ENCODE peak calls at places on chromosomes 5 and 9, in eight cellular contexts. S is AG04450, D is ovary, P is type B pancreatic cell, T is kidney epithelial cell, R is spleen, Y is hepatocyte, B is bronchial epithelial cell. N is an unnamed sample.

GRCh38 chr5:27682600-27682999 is 644.2 kb upstream of the CDH9 start:
- DNase-seq in S (no peak), D (no peak), P (no peak), T (no peak), R (no peak), Y (peak), B (peak), N (peak)

GRCh38 chr9:111036068-111036789 is 2.0 kb downstream of the LPAR1 start:
- DNase-seq in S (no peak), D (peak), P (peak), T (no peak), R (peak), Y (peak), B (peak), N (no peak)

GRCh38 chr5:157107508-157107907 is 1.3 kb downstream of the HAVCR2 start:
- DNase-seq in S (no peak), D (no peak), P (no peak), T (no peak), R (no peak), Y (no peak), B (no peak), N (no peak)

GRCh38 chr5:116497648-116498047 is 77.0 kb downstream of the SEMA6A start:
- DNase-seq in S (no peak), D (no peak), P (no peak), T (no peak), R (no peak), Y (no peak), B (no peak), N (no peak)

GRCh38 chr9:32992596-32993238 is 8.7 kb downstream of the APTX start:
- DNase-seq in S (no peak), D (no peak), P (no peak), T (no peak), R (no peak), Y (no peak), B (peak), N (no peak)

GRCh38 chr9:129131300-129132145 is 20.3 kb downstream of the PTPA start:
- DNase-seq in S (no peak), D (peak), P (peak), T (no peak), R (peak), Y (peak), B (peak), N (peak)

GRCh38 chr5:154473581-154474266 is 4.3 kb downstream of the HAND1 start:
- DNase-seq in S (no peak), D (no peak), P (no peak), T (no peak), R (no peak), Y (no peak), B (no peak), N (no peak)

GRCh38 chr5:150065886-150066285 is 20.5 kb downstream of the CSF1R start:
- DNase-seq in S (no peak), D (no peak), P (no peak), T (no peak), R (peak), Y (no peak), B (no peak), N (no peak)

GRCh38 chr9:108333406-108334031 is 522.3 kb downstream of the ACTL7B start:
- DNase-seq in S (no peak), D (no peak), P (no peak), T (no peak), R (no peak), Y (peak), B (no peak), N (no peak)

GRCh38 chr5:88719434-88719833 is 163.6 kb downstream of the MEF2C start:
- DNase-seq in S (no peak), D (no peak), P (no peak), T (no peak), R (no peak), Y (no peak), B (no peak), N (no peak)

GRCh38 chr5:97914483-97914882 is 731.4 kb upstream of the RIOK2 start:
- DNase-seq in S (no peak), D (no peak), P (no peak), T (no peak), R (no peak), Y (no peak), B (no peak), N (no peak)

GRCh38 chr9:137812356-137813023 is 65.1 kb upstream of the CACNA1B start:
- DNase-seq in S (no peak), D (no peak), P (no peak), T (no peak), R (no peak), Y (no peak), B (no peak), N (no peak)

GRCh38 chr9:115000217-115000639 is 69.8 kb upstream of the TNFSF8 start:
- DNase-seq in S (no peak), D (no peak), P (no peak), T (no peak), R (no peak), Y (no peak), B (peak), N (peak)

GRCh38 chr9:95504053-95504963 is 12.5 kb downstream of the PTCH1 start:
- DNase-seq in S (no peak), D (no peak), P (no peak), T (no peak), R (no peak), Y (peak), B (peak), N (peak)

GRCh38 chr5:124234022-124234899 is 512.2 kb downstream of the ZNF608 start:
- DNase-seq in S (no peak), D (no peak), P (no peak), T (no peak), R (no peak), Y (no peak), B (no peak), N (no peak)

GRCh38 chr5:180792287-180792964 is 10.2 kb downstream of the MGAT1 start:
- DNase-seq in S (no peak), D (no peak), P (no peak), T (no peak), R (peak), Y (no peak), B (no peak), N (no peak)

GRCh38 chr9:86644315-86645034 is 290.3 kb upstream of the TUT7 start:
- DNase-seq in S (no peak), D (no peak), P (no peak), T (no peak), R (no peak), Y (no peak), B (no peak), N (no peak)

GRCh38 chr5:109844148-109844547 is 154.4 kb downstream of the MAN2A1 start:
- DNase-seq in S (no peak), D (no peak), P (no peak), T (no peak), R (no peak), Y (no peak), B (no peak), N (no peak)
- TF ChIP-seq CTCF in S (peak), D (no peak), P (peak), T (peak), R (no peak), Y (no peak), B (no peak), N (peak)

DNA sequence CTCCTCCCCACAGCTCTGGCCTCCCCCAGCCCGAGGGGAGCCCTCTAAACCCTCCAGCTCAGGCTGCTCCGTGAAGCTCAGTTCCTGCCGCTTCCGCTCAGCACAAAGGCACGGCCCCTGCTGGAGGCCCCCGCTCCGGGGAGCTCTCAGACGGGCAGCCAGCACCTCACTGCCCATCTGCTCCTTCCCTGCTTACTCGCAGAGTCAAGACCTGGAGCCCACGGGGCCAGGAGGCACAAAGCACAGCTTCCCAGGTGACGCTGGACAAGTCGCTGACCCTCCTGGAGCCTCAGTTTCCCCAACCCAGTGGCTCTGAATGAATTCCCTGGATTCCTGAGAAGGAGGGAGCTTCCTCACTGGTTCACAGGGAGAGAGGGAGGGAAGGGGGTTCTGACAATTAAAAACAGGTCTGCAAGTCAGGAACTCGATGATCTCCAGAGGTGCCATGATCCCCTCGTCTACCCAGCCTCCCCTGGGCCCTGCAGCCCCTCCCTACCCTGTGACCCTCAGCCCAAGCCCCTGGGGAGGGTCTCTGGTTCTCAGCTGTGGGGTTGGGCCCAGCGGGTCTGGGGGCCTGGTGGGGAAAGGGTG is 36.2 kb downstream of the VAV2 start:
- DNase-seq in S (no peak), D (peak), P (no peak), T (no peak), R (peak), Y (peak), B (no peak), N (no peak)
- TF ChIP-seq CTCF in S (peak), D (no peak), P (peak), T (peak), R (no peak), Y (peak), B (no peak), N (no peak)

DNA sequence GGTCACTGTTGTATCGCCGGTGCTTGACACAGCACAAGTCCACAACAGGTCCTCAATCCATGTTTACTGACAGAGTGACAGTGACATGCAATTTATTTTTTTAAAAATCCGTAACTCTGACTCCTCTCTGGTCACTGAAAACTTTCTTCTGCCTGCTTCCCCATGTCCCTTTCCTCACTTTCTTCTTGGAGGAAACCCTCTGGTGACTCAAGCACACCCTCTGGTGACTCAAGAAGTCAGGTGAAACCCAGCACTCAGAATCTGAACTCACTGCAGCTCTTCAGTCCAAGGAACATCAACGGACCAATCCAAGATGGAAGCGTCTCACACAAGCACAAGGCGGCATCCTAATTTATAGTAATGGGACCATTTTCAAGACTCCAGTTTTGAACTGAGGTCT is 245.9 kb downstream of the FSTL4 start:
- DNase-seq in S (no peak), D (no peak), P (no peak), T (no peak), R (no peak), Y (no peak), B (peak), N (peak)
- TF ChIP-seq CTCF in S (no peak), D (no peak), P (no peak), T (no peak), R (no peak), Y (no peak), B (peak), N (no peak)

GRCh38 chr5:163458778-163459405 is 1.0 kb downstream of the NUDCD2 start:
- DNase-seq in S (no peak), D (no peak), P (no peak), T (no peak), R (no peak), Y (no peak), B (no peak), N (peak)

GRCh38 chr5:163459465-163459887 is 426 bp downstream of the NUDCD2 start:
- DNase-seq in S (no peak), D (no peak), P (no peak), T (no peak), R (no peak), Y (no peak), B (peak), N (no peak)

GRCh38 chr5:163460562-163461176 is at the start of gene HMMR:
- DNase-seq in S (no peak), D (no peak), P (no peak), T (no peak), R (no peak), Y (peak), B (peak), N (peak)

GRCh38 chr5:163463063-163463435 is 2.6 kb downstream of the HMMR start:
- DNase-seq in S (no peak), D (no peak), P (no peak), T (no peak), R (no peak), Y (no peak), B (no peak), N (no peak)

DNA sequence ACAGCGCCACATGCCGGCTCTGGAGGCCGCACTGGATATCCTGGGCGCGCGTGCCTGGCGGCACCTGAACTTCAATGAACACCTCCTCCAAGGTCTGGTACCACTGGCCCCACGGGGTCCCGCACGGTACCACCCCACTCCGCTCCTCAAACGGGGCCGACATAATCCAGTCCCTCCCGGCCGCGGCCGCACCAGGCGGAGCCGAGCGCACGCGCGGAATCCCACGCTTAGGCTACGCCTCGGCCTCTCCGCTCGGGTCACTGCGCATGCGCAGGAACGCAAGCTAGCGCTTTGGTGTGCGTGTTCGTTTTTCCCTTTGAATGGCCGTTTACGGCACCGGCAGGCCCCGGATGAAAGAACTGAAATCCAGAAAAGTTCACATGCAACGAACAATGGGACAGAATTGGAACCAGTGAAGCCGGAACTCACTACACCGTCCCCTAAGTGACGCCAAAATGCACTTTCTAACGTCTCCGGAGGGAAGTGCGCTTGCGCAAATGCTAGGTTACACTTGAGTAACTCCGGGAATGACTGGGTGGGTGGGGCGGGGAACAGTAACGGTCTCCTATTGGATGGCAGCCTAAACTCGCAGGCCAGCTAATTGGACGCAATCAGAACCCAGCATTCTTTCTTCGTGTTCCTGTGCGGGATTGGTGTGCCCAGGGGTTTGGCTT is at the start of gene NUDCD2:
- DNase-seq in S (peak), D (peak), P (peak), T (peak), R (peak), Y (peak), B (peak), N (peak)
- TF ChIP-seq CTCF in S (peak), D (peak), P (peak), T (peak), R (peak), Y (peak), B (peak), N (peak)

GRCh38 chr5:15459200-15459599 is 40.8 kb upstream of the FBXL7 start:
- DNase-seq in S (no peak), D (no peak), P (no peak), T (no peak), R (no peak), Y (no peak), B (no peak), N (no peak)

DNA sequence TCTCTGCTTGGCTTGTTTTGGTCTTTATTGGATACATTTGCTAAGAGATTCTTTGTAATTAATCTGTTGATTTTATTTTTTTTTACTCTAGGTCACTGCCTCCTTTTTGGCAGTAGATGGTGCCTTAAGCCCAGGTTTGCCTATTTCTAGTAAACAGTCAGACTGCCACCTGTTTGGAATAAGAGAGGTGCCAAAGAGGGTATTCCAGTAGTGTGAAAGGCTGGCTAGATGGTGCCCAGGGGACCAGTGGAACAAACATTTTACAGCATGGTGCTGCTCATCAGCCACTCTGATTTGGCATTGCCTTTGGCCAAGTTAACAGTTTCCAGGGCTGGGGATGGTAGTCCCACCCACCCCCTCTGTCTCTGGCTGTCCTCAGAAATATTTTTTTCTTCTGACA is 36.7 kb upstream of the FBXL7 start:
- DNase-seq in S (peak), D (no peak), P (no peak), T (no peak), R (no peak), Y (no peak), B (peak), N (no peak)
- TF ChIP-seq CTCF in S (peak), D (no peak), P (peak), T (peak), R (peak), Y (peak), B (peak), N (peak)

DNA sequence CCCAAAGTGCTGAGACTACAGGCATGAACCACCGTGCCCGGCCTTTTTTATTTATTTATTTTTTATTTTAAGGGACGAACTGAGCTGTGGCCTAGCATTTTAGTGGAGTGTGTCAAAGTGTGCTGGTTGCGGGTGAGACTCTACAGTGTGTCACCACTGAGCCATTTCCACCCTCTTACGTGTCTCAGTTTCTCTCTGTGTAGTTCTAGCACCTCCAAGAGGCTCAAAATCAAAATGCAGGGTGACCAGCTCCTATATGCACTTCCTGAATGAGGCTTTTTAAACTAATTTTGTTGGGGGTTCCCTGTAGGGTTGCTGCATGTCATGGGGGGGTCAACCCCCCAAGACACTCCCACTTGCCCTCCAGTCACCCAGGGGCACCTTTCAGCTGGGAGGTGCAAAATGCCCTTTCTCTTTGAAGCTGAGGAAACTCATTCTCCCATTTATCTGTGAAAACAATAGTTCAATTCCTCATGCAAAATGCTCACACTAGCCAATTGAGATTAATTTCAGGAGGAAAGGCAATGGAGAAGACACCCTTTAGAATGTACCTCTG is 69.3 kb downstream of the COL15A1 start:
- DNase-seq in S (no peak), D (no peak), P (no peak), T (no peak), R (no peak), Y (no peak), B (no peak), N (no peak)
- TF ChIP-seq CTCF in S (peak), D (no peak), P (no peak), T (no peak), R (no peak), Y (no peak), B (no peak), N (no peak)

GRCh38 chr9:74950456-74950855 is 2.3 kb downstream of the C9orf40 start:
- DNase-seq in S (no peak), D (no peak), P (no peak), T (no peak), R (no peak), Y (no peak), B (no peak), N (no peak)
- TF ChIP-seq CTCF in S (no peak), D (no peak), P (no peak), T (no peak), R (no peak), Y (no peak), B (no peak), N (no peak)